ENCODE peak calls at places on chromosome 4, in nine cellular contexts. H is tibial nerve; G is HTR-8/SVneo; A is heart left ventricle; B is right lobe of liver; M is activated CD4-positive, alpha-beta T cell treated with anti-CD3 and anti-CD28 coated beads, Interleukin-2, amount 50 U/mL, for 1 hour; V is upper lobe of right lung; K is H54; E is NT2/D1. R is an unnamed sample.

GRCh38 chr4:84573738-84574720 is 8.9 kb upstream of the CDS1 start:
- DNase-seq in H (no peak), G (no peak), A (no peak), B (no peak), M (no peak), V (no peak), K (no peak), E (no peak), R (no peak)

GRCh38 chr4:183249854-183250253 is 70.2 kb downstream of the CLDN22 start:
- DNase-seq in H (no peak), G (no peak), A (no peak), B (no peak), M (peak), V (no peak), K (no peak), E (no peak), R (peak)

GRCh38 chr4:142818009-142818408 is 28.1 kb downstream of the INPP4B start:
- DNase-seq in H (no peak), G (peak), A (no peak), B (no peak), M (no peak), V (no peak), K (no peak), E (no peak), R (peak)

GRCh38 chr4:38856524-38857337 is at the start of gene TLR6:
- DNase-seq in H (peak), G (peak), A (no peak), B (no peak), M (peak), V (no peak), K (no peak), E (peak), R (peak)

GRCh38 chr4:85018983-85019382 is 52.5 kb upstream of the WDFY3 start:
- DNase-seq in H (no peak), G (no peak), A (no peak), B (no peak), M (no peak), V (no peak), K (no peak), E (no peak), R (no peak)

GRCh38 chr4:146192060-146192459 is 16.5 kb downstream of the LSM6 start:
- DNase-seq in H (peak), G (no peak), A (peak), B (no peak), M (no peak), V (no peak), K (no peak), E (no peak), R (peak)

GRCh38 chr4:119337010-119337409 is 15.1 kb upstream of the FABP2 start:
- DNase-seq in H (no peak), G (no peak), A (no peak), B (no peak), M (no peak), V (no peak), K (no peak), E (no peak), R (peak)

GRCh38 chr4:111136438-111136837 is 513.6 kb upstream of the PITX2 start:
- DNase-seq in H (no peak), G (no peak), A (no peak), B (no peak), M (no peak), V (no peak), K (no peak), E (peak), R (peak)

GRCh38 chr4:127138586-127138985 is 494.2 kb upstream of the INTU start:
- DNase-seq in H (no peak), G (no peak), A (no peak), B (no peak), M (no peak), V (no peak), K (no peak), E (no peak), R (peak)